ENCODE peak calls at places on chromosomes 12 and 14, in seven cellular contexts. K is H1, I is HepG2, R is SK-N-SH, C is GM12892, P is K562, V is GM12878. O is an unnamed sample.

GRCh38 chr14:85187521-85187920 is 342.4 kb upstream of the FLRT2 start:
- DNase-seq in P (no peak), V (no peak), C (no peak), R (no peak), I (no peak), K (no peak), O (no peak)

GRCh38 chr12:93587601-93588000 is 15.1 kb downstream of the SOCS2 start:
- DNase-seq in V (no peak), I (no peak), R (no peak), P (no peak), K (no peak), C (no peak), O (no peak)

GRCh38 chr12:57765003-57765697 is 1.7 kb downstream of the CYP27B1 start:
- DNase-seq in C (peak), I (peak), R (peak), V (no peak), K (no peak), P (no peak), O (no peak)

GRCh38 chr12:55760663-55761062 is 17.7 kb downstream of the GDF11 start:
- DNase-seq in V (no peak), C (no peak), P (no peak), R (no peak), K (no peak), I (no peak), O (no peak)

GRCh38 chr12:16324772-16325171 is 22.7 kb upstream of the MGST1 start:
- DNase-seq in C (no peak), P (no peak), K (no peak), R (no peak), I (no peak), V (no peak), O (no peak)

GRCh38 chr14:105156414-105157375 is 11.9 kb downstream of the JAG2 start:
- DNase-seq in V (no peak), I (no peak), R (no peak), K (no peak), C (no peak), P (no peak), O (no peak)

GRCh38 chr12:93379432-93380308 is 1.9 kb downstream of the NUDT4 start:
- DNase-seq in I (no peak), V (no peak), R (no peak), K (no peak), C (no peak), P (no peak), O (no peak)

GRCh38 chr12:54360717-54361456 is 3.4 kb downstream of the GPR84 start:
- DNase-seq in P (peak), V (no peak), C (no peak), K (peak), I (peak), R (peak), O (no peak)

GRCh38 chr14:24285351-24285750 is 14.0 kb upstream of the RABGGTA start:
- DNase-seq in K (no peak), I (no peak), P (no peak), C (no peak), V (no peak), R (no peak), O (no peak)

GRCh38 chr12:106598003-106598402 is 15.2 kb downstream of the RFX4 start:
- DNase-seq in R (no peak), V (no peak), P (no peak), K (no peak), I (no peak), C (no peak), O (no peak)

GRCh38 chr12:123780956-123781355 is 18.9 kb downstream of the DNAH10 start:
- DNase-seq in P (no peak), V (no peak), R (no peak), C (no peak), I (no peak), K (no peak), O (no peak)

GRCh38 chr14:104363891-104364760 is 215.4 kb upstream of the C14orf180 start:
- DNase-seq in P (no peak), V (no peak), R (peak), C (no peak), K (no peak), I (no peak), O (no peak)

GRCh38 chr12:109737631-109738030 is 24.0 kb downstream of the FAM222A start:
- DNase-seq in R (peak), I (peak), V (no peak), C (no peak), K (no peak), P (no peak), O (no peak)

GRCh38 chr14:99986416-99986815 is 78.8 kb upstream of the EVL start:
- DNase-seq in P (no peak), C (no peak), V (no peak), K (no peak), R (no peak), I (no peak), O (no peak)

GRCh38 chr12:48041591-48042423 is 37.5 kb upstream of the COL2A1 start:
- DNase-seq in V (no peak), I (no peak), R (no peak), K (no peak), C (no peak), P (no peak), O (no peak)

GRCh38 chr14:35365130-35366047 is 39.2 kb downstream of the NFKBIA start:
- DNase-seq in I (peak), P (peak), C (no peak), K (no peak), V (no peak), R (no peak), O (no peak)

GRCh38 chr12:67705394-67706370 is 57.1 kb downstream of the DYRK2 start:
- DNase-seq in R (peak), V (no peak), P (no peak), C (no peak), I (no peak), K (no peak), O (no peak)

GRCh38 chr12:92042791-92043531 is 102.7 kb downstream of the BTG1 start:
- DNase-seq in I (no peak), K (no peak), C (no peak), P (no peak), R (no peak), V (no peak), O (no peak)

GRCh38 chr14:76720382-76720813 is 40.9 kb upstream of the VASH1 start:
- DNase-seq in V (peak), P (no peak), I (peak), R (peak), C (peak), K (no peak), O (peak)
- TF ChIP-seq TAF1 in V (no peak), P (no peak), I (no peak), R (no peak), C (no peak), K (no peak), O (no peak)

DNA sequence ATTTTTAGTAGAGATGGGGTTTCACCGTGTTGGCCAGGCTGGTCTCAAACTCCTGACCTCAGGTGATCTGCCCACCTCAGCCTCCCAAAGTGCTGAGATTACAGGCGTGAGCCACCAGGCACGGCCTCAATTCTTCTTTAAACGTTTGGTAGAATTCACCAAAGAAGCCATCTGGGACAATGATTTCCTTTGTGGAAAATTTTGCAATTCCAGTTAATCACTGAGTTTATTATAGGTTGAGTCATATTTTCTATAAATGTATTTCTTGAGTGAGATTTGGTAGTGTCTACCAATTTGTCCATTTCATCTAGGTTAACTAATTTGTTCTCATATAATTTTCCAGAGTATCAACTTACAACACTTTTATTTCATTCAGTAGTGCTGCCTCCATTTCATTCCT is 683.9 kb upstream of the TMEM132C start:
- DNase-seq in C (no peak), K (no peak), V (no peak), I (no peak), R (no peak), P (no peak), O (no peak)
- TF ChIP-seq TAF1 in C (no peak), K (no peak), V (no peak), I (no peak), R (no peak), P (no peak), O (no peak)

GRCh38 chr12:88228720-88229119 is 86.6 kb downstream of the TMTC3 start:
- DNase-seq in R (no peak), V (no peak), P (no peak), C (no peak), K (no peak), I (no peak), O (no peak)

GRCh38 chr12:88223519-88223918 is 81.4 kb downstream of the TMTC3 start:
- DNase-seq in C (no peak), K (no peak), R (no peak), I (no peak), P (no peak), V (no peak), O (no peak)

GRCh38 chr12:88227871-88228270 is 85.8 kb downstream of the TMTC3 start:
- DNase-seq in C (no peak), K (no peak), P (no peak), I (no peak), R (no peak), V (no peak), O (no peak)

GRCh38 chr12:88225776-88226175 is 83.7 kb downstream of the TMTC3 start:
- DNase-seq in R (no peak), C (no peak), P (no peak), I (no peak), V (no peak), K (no peak), O (no peak)

GRCh38 chr12:88227263-88227662 is 85.2 kb downstream of the TMTC3 start:
- DNase-seq in P (no peak), V (no peak), K (no peak), C (no peak), R (no peak), I (no peak), O (no peak)
- TF ChIP-seq TAF1 in P (no peak), V (no peak), K (no peak), C (no peak), R (no peak), I (no peak), O (no peak)

GRCh38 chr14:36555998-36556743 is 26.2 kb downstream of the NKX2-8 start:
- DNase-seq in C (no peak), K (no peak), I (no peak), V (no peak), P (no peak), R (no peak), O (no peak)

GRCh38 chr14:36553650-36554260 is 28.7 kb downstream of the NKX2-8 start:
- DNase-seq in R (peak), P (peak), I (peak), C (no peak), V (no peak), K (no peak), O (peak)

GRCh38 chr14:36556811-36557433 is 25.5 kb downstream of the NKX2-8 start:
- DNase-seq in C (no peak), V (no peak), I (peak), P (peak), R (peak), K (no peak), O (peak)
- TF ChIP-seq TAF1 in C (no peak), V (no peak), I (no peak), P (no peak), R (no peak), K (no peak), O (no peak)

DNA sequence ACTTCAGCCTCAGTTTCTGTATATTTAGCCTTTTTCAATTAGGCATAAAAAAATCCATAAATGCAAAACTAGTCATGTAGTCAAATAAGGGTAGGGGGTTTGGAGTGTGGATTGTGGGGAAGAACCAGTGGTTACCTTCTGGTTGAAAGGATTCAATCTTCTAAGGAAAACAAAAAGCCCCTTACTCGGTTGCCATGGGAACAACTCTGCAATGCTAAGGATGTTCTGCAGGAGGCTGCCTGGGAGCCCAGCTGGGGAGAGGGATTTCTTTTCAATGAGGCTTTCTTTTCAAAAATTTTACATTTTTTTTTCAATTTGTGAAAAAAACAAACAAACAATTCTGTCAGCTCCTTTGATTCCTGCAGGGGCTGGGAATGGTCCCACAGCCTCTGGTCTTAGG is 67.2 kb downstream of the SLC8A3 start:
- DNase-seq in V (no peak), P (no peak), R (no peak), C (no peak), I (no peak), K (no peak), O (no peak)
- TF ChIP-seq TAF1 in V (no peak), P (no peak), R (no peak), C (no peak), I (no peak), K (no peak), O (no peak)

GRCh38 chr14:69129264-69129880 is 23.5 kb downstream of the DCAF5 start:
- DNase-seq in C (no peak), V (no peak), I (peak), K (no peak), P (peak), R (peak), O (peak)
- TF ChIP-seq TAF1 in C (no peak), V (no peak), I (no peak), K (peak), P (no peak), R (no peak), O (no peak)